ENCODE peak calls at places on chromosome 12, in eight cellular contexts. E is Panc1, L is kidney, A is iPS DF 6.9, O is mucosa of descending colon, U is fibroblast of lung, Q is aorta, Z is ovary. Y is an unnamed sample. For H3K9me3, the result is how much of the 10 kb centered on the place peaks cover.

GRCh38 chr12:50708619-50709018 is 55.3 kb upstream of the ATF1 start:
- DNase-seq in E (no peak), L (no peak), A (no peak), O (no peak), U (no peak), Q (no peak), Z (no peak), Y (no peak)

GRCh38 chr12:99911076-99911475 is 73.7 kb downstream of the ANKS1B start:
- DNase-seq in E (peak), L (no peak), A (no peak), O (no peak), U (peak), Q (peak), Z (no peak), Y (no peak)

GRCh38 chr12:104454997-104455396 is 1.8 kb upstream of the CHST11 start:
- DNase-seq in E (no peak), L (no peak), A (no peak), O (no peak), U (peak), Q (no peak), Z (no peak), Y (no peak)

GRCh38 chr12:47777741-47778558 is 4.9 kb downstream of the SLC48A1 start:
- DNase-seq in E (no peak), L (peak), A (no peak), O (peak), U (no peak), Q (no peak), Z (peak), Y (peak)

GRCh38 chr12:53182836-53183235 is 2.1 kb upstream of the CSAD start:
- DNase-seq in E (no peak), L (no peak), A (no peak), O (no peak), U (no peak), Q (no peak), Z (no peak), Y (no peak)

GRCh38 chr12:122389677-122390076 is 32.8 kb downstream of the CLIP1 start:
- DNase-seq in E (no peak), L (no peak), A (no peak), O (no peak), U (no peak), Q (no peak), Z (no peak), Y (no peak)

GRCh38 chr12:54475542-54475941 is 2.1 kb upstream of the GTSF1 start:
- DNase-seq in E (no peak), L (no peak), A (no peak), O (no peak), U (peak), Q (no peak), Z (no peak), Y (no peak)

GRCh38 chr12:9735601-9736000 is 2.7 kb upstream of the CLECL1 start:
- DNase-seq in E (no peak), L (no peak), A (no peak), O (no peak), U (no peak), Q (no peak), Z (no peak), Y (no peak)

GRCh38 chr12:7642876-7643309 is 22.8 kb downstream of the APOBEC1 start:
- DNase-seq in E (no peak), L (no peak), A (no peak), O (no peak), U (peak), Q (no peak), Z (no peak), Y (no peak)

GRCh38 chr12:128449146-128449894 is 182.3 kb downstream of the TMEM132C start:
- DNase-seq in E (no peak), L (no peak), A (no peak), O (no peak), U (no peak), Q (no peak), Z (no peak), Y (no peak)

GRCh38 chr12:129934977-129935376 is 31.2 kb upstream of the TMEM132D start:
- DNase-seq in E (no peak), L (no peak), A (no peak), O (no peak), U (no peak), Q (no peak), Z (no peak), Y (no peak)

GRCh38 chr12:52280796-52281560 is 6.5 kb downstream of the KRT86 start:
- DNase-seq in E (peak), L (peak), A (no peak), O (no peak), U (peak), Q (peak), Z (no peak), Y (peak)

GRCh38 chr12:34163443-34163842 is 141.1 kb downstream of the ALG10 start:
- DNase-seq in E (no peak), L (no peak), A (no peak), O (no peak), U (no peak), Q (no peak), Z (no peak), Y (no peak)
- H3K9me3 ChIP-seq in E (under half), L (under half), A (under half), O (under half), U (under half), Q (under half), Z (under half), Y (under half)

GRCh38 chr12:27291862-27292261 is 40.8 kb upstream of the BMAL2 start:
- DNase-seq in E (no peak), L (no peak), A (no peak), O (no peak), U (peak), Q (no peak), Z (no peak), Y (no peak)

GRCh38 chr12:27292718-27293117 is 39.9 kb upstream of the BMAL2 start:
- DNase-seq in E (no peak), L (no peak), A (no peak), O (no peak), U (no peak), Q (no peak), Z (no peak), Y (no peak)

GRCh38 chr12:27290501-27291168 is 42.0 kb upstream of the BMAL2 start:
- DNase-seq in E (no peak), L (no peak), A (no peak), O (no peak), U (no peak), Q (no peak), Z (no peak), Y (no peak)

GRCh38 chr12:27285395-27285794 is 41.3 kb downstream of the STK38L start:
- DNase-seq in E (no peak), L (no peak), A (no peak), O (no peak), U (peak), Q (no peak), Z (no peak), Y (no peak)

DNA sequence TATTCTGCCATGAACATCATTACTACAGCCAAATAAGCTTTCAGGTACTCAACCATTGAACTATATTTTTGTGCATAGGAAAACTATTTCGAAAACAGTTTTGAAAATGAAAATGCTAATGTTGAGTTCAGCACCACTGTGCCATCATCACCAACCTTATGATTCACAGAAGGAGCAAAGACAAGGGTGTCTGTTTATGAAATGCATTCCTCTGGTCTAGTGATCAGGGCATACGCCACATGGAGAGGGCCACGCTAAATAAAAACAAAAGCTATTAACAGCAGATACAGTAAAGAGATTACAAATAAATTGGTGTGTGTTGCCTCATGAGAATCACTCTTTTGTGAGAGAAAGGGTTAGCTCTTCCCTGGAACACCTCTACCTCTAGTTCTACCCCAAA is 43.2 kb upstream of the BMAL2 start:
- DNase-seq in E (no peak), L (no peak), A (no peak), O (no peak), U (peak), Q (no peak), Z (no peak), Y (no peak)
- H3K9me3 ChIP-seq in E (under half), L (under half), A (under half), O (under half), U (under half), Q (under half), Z (under half), Y (under half)

GRCh38 chr12:113010701-113011100 is 32.4 kb downstream of the OAS2 start:
- DNase-seq in E (no peak), L (no peak), A (no peak), O (no peak), U (no peak), Q (no peak), Z (no peak), Y (no peak)
- H3K9me3 ChIP-seq in E (under half), L (under half), A (under half), O (under half), U (under half), Q (under half), Z (under half), Y (under half)

GRCh38 chr12:30391766-30392366 is 303.8 kb downstream of the IPO8 start:
- DNase-seq in E (no peak), L (no peak), A (no peak), O (no peak), U (no peak), Q (no peak), Z (no peak), Y (no peak)

GRCh38 chr12:30400349-30400748 is 295.3 kb downstream of the IPO8 start:
- DNase-seq in E (no peak), L (no peak), A (no peak), O (no peak), U (no peak), Q (no peak), Z (no peak), Y (no peak)

GRCh38 chr12:30395190-30395589 is 300.5 kb downstream of the IPO8 start:
- DNase-seq in E (no peak), L (no peak), A (no peak), O (no peak), U (no peak), Q (no peak), Z (no peak), Y (no peak)

GRCh38 chr12:30399859-30400258 is 295.8 kb downstream of the IPO8 start:
- DNase-seq in E (no peak), L (no peak), A (no peak), O (no peak), U (no peak), Q (no peak), Z (no peak), Y (no peak)

GRCh38 chr12:30396576-30396975 is 299.1 kb downstream of the IPO8 start:
- DNase-seq in E (no peak), L (no peak), A (no peak), O (no peak), U (no peak), Q (no peak), Z (no peak), Y (no peak)
- H3K9me3 ChIP-seq in E (under half), L (under half), A (under half), O (under half), U (under half), Q (under half), Z (under half), Y (under half)

GRCh38 chr12:133080051-133080618 is 588 bp upstream of the ZNF140 start:
- DNase-seq in E (peak), L (peak), A (peak), O (peak), U (peak), Q (peak), Z (peak), Y (peak)
- H3K9me3 ChIP-seq in E (half or more), L (under half), A (under half), O (half or more), U (under half), Q (under half), Z (under half), Y (half or more)

DNA sequence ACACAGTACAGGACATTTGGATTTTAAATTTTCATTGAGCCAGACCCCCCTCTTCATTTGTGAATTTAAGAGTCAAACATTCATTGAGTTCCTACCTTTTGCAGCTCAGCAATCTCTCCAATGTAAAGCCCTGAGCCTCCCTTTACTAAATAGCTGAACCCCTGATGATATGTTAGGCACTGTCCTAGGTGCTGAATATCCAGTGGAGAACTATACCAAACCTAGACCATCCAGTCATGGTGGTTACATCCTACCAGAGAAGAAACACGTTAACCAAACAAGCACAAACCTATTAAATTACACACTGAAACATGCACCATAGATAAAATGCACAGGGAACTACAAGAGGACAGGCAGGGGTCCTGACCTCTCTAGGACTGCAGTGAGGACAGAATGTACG is 1585.3 kb upstream of the TMEM132C start:
- DNase-seq in E (no peak), L (no peak), A (no peak), O (no peak), U (peak), Q (no peak), Z (no peak), Y (no peak)
- H3K9me3 ChIP-seq in E (under half), L (under half), A (under half), O (half or more), U (under half), Q (under half), Z (under half), Y (under half)

DNA sequence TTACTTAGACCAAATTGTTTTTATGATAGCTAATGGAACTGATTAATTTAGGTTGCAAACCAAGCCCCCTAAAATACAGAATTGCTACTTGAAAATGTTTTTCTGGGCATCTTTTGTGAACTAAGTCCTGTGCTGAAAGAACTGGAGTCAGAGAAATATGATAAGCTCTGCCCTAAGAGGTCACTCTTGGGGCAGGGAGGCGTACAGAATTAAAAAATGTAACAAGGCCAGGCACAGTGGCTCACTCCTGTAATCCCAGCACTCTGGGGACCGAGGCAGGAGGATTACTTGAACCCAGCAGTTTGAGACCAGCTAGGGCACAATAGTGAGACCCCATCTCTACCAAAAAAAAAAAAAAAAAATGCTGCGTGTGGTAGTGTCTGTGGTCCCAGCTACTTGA is 46.1 kb downstream of the TMCC3 start:
- DNase-seq in E (no peak), L (no peak), A (no peak), O (no peak), U (no peak), Q (no peak), Z (no peak), Y (no peak)
- H3K9me3 ChIP-seq in E (under half), L (under half), A (under half), O (under half), U (under half), Q (under half), Z (under half), Y (under half)